ENCODE peak calls at places on chromosomes 4 and X, in six cellular contexts. W is HuH-7.5; S is stimulated activated CD8-positive, alpha-beta memory T cell treated with anti-CD3 and anti-CD28 coated beads, Interleukin-15, amount 100 ng/mL, for 24 hours; C is aorta; K is psoas muscle; A is activated CD4-positive, alpha-beta T cell treated with anti-CD3 and anti-CD28 coated beads for 36 hours. Y is an unnamed sample.

GRCh38 chr4:40058121-40058520 is 1.5 kb downstream of the N4BP2 start:
- DNase-seq in K (no peak), S (no peak), C (no peak), A (no peak), W (no peak), Y (peak)

GRCh38 chrX:17535229-17535628 is 160.2 kb downstream of the NHS start:
- DNase-seq in C (no peak), K (no peak), S (no peak), W (no peak), A (peak), Y (peak)

GRCh38 chr4:123838426-123838825 is 441.8 kb downstream of the SPRY1 start:
- DNase-seq in C (no peak), K (no peak), W (no peak), A (no peak), S (no peak), Y (no peak)

GRCh38 chrX:20529711-20530110 is 263.0 kb upstream of the RPS6KA3 start:
- DNase-seq in C (no peak), K (no peak), S (no peak), A (no peak), W (no peak), Y (no peak)

GRCh38 chr4:150096625-150097024 is 18.4 kb downstream of the DCLK2 start:
- DNase-seq in K (no peak), W (no peak), C (no peak), S (no peak), A (no peak), Y (no peak)

GRCh38 chr4:3628868-3629175 is 96.6 kb upstream of the LRPAP1 start:
- DNase-seq in K (no peak), A (no peak), C (peak), W (no peak), S (no peak), Y (no peak)

GRCh38 chr4:112181358-112182000 is 36.2 kb downstream of the FAM241A start:
- DNase-seq in W (no peak), C (no peak), K (no peak), S (no peak), A (no peak), Y (no peak)

GRCh38 chrX:46589977-46590723 is 16.6 kb downstream of the CHST7 start:
- DNase-seq in C (no peak), K (no peak), A (no peak), S (no peak), W (no peak), Y (no peak)

Y was measured in OCI-M1.